ENCODE peak calls at places on chromosomes 1 and 21, in ten cellular contexts. N, F, U, B, V, E, D, L, Q and M are unnamed samples.

GRCh38 chr1:25503551-25504426 is 39.6 kb upstream of the LDLRAP1 start:
- DNase-seq in U (no peak), Q (peak; percentile 71), V (no peak), N (peak; percentile 53), F (no peak), D (peak; percentile 31), L (peak; percentile 86), E (no peak), B (peak; percentile 80), M (no peak)

GRCh38 chr21:33854604-33855003 is 61.0 kb downstream of the ATP5PO start:
- DNase-seq in U (no peak), V (no peak), E (no peak), D (peak; percentile 16), Q (no peak), N (no peak), L (no peak), F (no peak), B (no peak), M (no peak)

GRCh38 chr1:211345719-211346118 is 19.1 kb downstream of the TRAF5 start:
- DNase-seq in B (no peak), L (no peak), E (no peak), F (no peak), N (no peak), Q (peak; percentile 66), V (no peak), D (no peak), U (no peak), M (no peak)

GRCh38 chr1:92927870-92928269 is 33.4 kb downstream of the DIPK1A start:
- DNase-seq in N (no peak), U (no peak), V (no peak), Q (no peak), B (no peak), F (no peak), D (no peak), L (no peak), E (no peak), M (no peak)

GRCh38 chr1:95407864-95408291 is 173.9 kb downstream of the RWDD3 start:
- DNase-seq in B (no peak), L (no peak), N (no peak), U (no peak), D (no peak), F (no peak), E (no peak), Q (peak; percentile 64), V (no peak), M (no peak)

GRCh38 chr1:236605030-236605806 is 902 bp upstream of the HEATR1 start:
- DNase-seq in U (no peak), V (no peak), L (no peak), E (no peak), F (no peak), D (no peak), Q (no peak), N (no peak), B (no peak), M (no peak)

GRCh38 chr1:153565529-153566374 is at the start of gene S100A2:
- DNase-seq in V (peak; percentile 82), L (peak; percentile 83), E (peak; percentile 77), Q (no peak), U (peak; percentile 85), N (no peak), B (peak; percentile 61), F (peak; percentile 96), D (peak; percentile 97), M (peak; percentile 94)

GRCh38 chr1:47507140-47507539 is 69.3 kb downstream of the FOXD2 start:
- DNase-seq in V (no peak), E (no peak), Q (no peak), D (no peak), N (no peak), L (no peak), U (no peak), B (no peak), F (no peak), M (no peak)

GRCh38 chr1:10338047-10338446 is 60.8 kb upstream of the PGD start:
- DNase-seq in B (peak; percentile 38), U (peak; percentile 13), N (peak; percentile 47), V (peak; percentile 8), F (peak; percentile 51), Q (peak; percentile 68), E (peak; percentile 22), D (peak; percentile 58), L (no peak), M (no peak)

GRCh38 chr1:217482356-217483102 is 148.4 kb downstream of the GPATCH2 start:
- DNase-seq in B (no peak), D (peak; percentile 89), Q (no peak), F (peak; percentile 90), V (peak; percentile 14), L (no peak), U (peak; percentile 52), N (no peak), E (peak; percentile 90), M (peak; percentile 69)

GRCh38 chr1:16348414-16349182 is 3.7 kb downstream of the FBXO42 start:
- DNase-seq in B (no peak), V (no peak), Q (no peak), D (peak; percentile 87), F (peak; percentile 83), E (peak; percentile 54), N (no peak), U (peak; percentile 54), L (peak; percentile 38), M (peak; percentile 32)

GRCh38 chr1:241612533-241613505 is 27.4 kb downstream of the CHML start:
- DNase-seq in F (peak; percentile 96), E (peak; percentile 92), L (no peak), N (no peak), Q (no peak), U (peak; percentile 69), B (no peak), D (peak; percentile 95), V (peak; percentile 61), M (no peak)

GRCh38 chr1:37561794-37562132 is 5.0 kb downstream of the DNALI1 start:
- DNase-seq in E (peak; percentile 20), Q (peak; percentile 31), N (no peak), F (peak; percentile 67), D (peak; percentile 60), B (peak; percentile 25), U (no peak), V (no peak), L (no peak), M (no peak)
- TF ChIP-seq CTCF in E (peak; percentile 75), Q (peak; percentile 57), N (peak; percentile 35), F (peak; percentile 69), D (peak; percentile 64), B (peak; percentile 32), U (peak; percentile 72), V (peak; percentile 55), L (peak; percentile 36), M (peak; percentile 52)

DNA sequence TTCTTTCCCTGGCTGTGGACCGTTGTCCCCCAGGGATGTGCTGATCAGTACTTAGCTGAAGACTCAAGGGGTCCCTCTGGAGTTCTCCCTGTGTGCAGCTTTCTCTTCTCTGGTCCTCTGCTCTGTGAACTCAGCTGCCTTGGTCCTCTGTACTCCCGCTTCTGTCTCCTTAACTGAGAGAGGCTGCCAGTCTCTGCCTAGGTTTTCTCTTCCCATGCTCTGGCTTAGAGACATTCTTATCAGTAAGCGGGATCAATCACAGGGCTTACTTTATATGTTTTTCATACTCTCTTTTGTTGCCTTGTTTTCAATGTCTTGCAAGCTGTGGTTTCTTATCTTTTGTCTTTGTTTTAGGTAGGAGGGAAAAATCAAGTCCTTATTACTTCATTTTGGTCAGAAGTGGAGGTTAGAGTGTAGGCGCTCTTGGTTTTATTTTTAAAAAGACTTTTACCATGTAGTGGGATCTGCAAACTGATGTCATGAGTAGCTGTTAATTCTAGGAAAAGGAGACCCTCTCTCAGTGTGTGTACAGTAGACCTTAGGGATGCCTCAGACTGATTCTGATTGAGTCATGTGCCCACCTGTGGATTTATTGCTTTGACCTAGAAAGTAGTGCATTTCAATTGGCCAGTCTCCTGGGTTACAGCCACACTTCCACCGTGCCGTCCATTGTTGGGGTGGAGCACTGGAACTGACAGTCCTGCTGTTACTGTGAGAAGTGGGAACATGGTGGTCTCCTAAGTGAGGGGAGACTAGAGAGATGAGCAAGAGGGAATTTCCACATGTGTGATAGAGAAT is 46.6 kb downstream of the TTC3 start:
- DNase-seq in E (no peak), D (no peak), B (no peak), N (no peak), F (no peak), Q (peak; percentile 67), U (no peak), V (no peak), L (no peak), M (no peak)
- TF ChIP-seq CTCF in E (peak; percentile 21), D (no peak), B (no peak), N (no peak), F (no peak), Q (peak; percentile 44), U (no peak), V (no peak), L (no peak), M (no peak)

DNA sequence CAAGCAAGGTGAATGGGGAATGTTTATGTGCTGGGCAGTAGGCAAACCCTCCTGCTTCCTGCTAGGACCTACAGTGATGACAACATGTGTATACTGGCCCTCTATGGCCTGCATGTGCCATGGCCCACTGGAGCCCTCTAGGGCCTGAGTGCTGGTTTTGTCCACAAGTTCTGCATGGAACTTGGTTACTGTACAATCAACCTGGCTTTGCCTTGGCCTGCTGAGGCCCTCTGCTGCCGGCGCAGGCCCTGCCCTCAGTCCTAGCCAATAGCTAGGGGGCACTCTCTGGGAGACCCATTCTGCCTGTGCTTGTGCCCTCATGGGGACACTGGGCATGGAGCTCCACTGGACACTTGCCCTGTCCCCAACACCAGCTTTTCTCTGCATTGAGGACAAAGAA is 138.6 kb upstream of the NGF start:
- DNase-seq in V (no peak), Q (no peak), N (no peak), B (no peak), U (no peak), F (peak; percentile 34), E (no peak), L (no peak), D (no peak), M (no peak)
- TF ChIP-seq CTCF in V (peak; percentile 18), Q (no peak), N (peak; percentile 31), B (no peak), U (peak; percentile 26), F (peak; percentile 27), E (peak; percentile 46), L (no peak), D (no peak), M (no peak)

DNA sequence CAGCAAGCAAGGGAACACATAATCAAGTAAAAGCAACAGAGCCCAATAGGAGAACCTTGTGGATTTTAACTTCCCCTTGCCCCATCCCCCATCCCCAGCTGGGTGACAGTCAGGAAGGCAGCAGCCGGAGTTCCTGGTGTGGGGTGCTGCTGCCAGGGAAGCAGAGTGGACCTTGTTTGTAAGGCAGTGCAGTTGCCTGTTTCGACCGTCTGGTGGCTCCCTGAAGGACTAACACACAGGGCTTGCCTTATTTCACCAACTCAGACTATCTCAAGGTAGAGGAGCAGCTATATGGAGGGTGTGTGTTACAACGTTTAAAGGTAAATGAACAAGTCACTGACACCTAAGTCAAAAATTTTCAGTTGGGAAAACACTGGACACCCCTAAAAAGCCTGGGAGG is 6.6 kb downstream of the KRTAP10-8 start:
- DNase-seq in B (peak; percentile 34), U (no peak), N (peak; percentile 39), E (peak; percentile 7), L (peak; percentile 64), D (peak; percentile 30), V (no peak), F (no peak), Q (no peak), M (no peak)
- TF ChIP-seq CTCF in B (no peak), U (peak; percentile 47), N (peak; percentile 41), E (peak; percentile 14), L (peak; percentile 23), D (peak; percentile 29), V (no peak), F (no peak), Q (peak; percentile 30), M (no peak)

DNA sequence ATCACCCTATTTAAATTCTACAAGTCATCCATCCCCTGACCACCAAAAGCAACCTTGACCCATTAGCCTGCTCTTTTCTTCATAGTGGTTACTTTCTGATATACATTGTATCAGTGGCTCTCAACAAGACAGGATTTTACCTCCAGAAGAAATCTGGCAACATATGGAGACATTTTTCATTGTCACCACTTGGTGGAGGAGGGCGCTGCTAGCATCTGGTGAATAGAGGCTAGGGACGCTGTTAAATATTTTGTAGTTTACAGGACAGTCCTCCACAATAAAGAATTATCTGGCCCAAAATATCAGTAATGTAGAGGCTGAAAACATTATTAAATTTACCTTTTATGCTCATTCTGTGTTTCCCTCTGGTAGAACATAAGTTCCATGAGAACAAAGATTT is 6.1 kb downstream of the HSPA13 start:
- DNase-seq in E (no peak), U (no peak), V (no peak), B (no peak), L (no peak), N (no peak), F (no peak), Q (no peak), D (no peak), M (no peak)
- TF ChIP-seq CTCF in E (peak; percentile 25), U (no peak), V (no peak), B (no peak), L (no peak), N (no peak), F (no peak), Q (peak; percentile 27), D (no peak), M (no peak)